ENCODE peak calls at places on chromosomes 13 and 19, in six cellular contexts. S, N, L, E, A and Z are unnamed samples.

GRCh38 chr13:44165895-44166496 is 207.6 kb upstream of the SERP2 start:
- DNase-seq in S (no peak), N (no peak), L (no peak), E (no peak), A (no peak), Z (no peak)

GRCh38 chr19:2627855-2628254 is 74.6 kb downstream of the GNG7 start:
- DNase-seq in S (peak), N (no peak), L (no peak), E (no peak), A (peak), Z (no peak)

GRCh38 chr19:31307270-31307669 is 42.0 kb downstream of the TSHZ3 start:
- DNase-seq in S (no peak), N (no peak), L (no peak), E (no peak), A (no peak), Z (no peak)

GRCh38 chr19:15902254-15902653 is 4.4 kb upstream of the CYP4F2 start:
- DNase-seq in S (no peak), N (no peak), L (no peak), E (no peak), A (no peak), Z (no peak)

GRCh38 chr19:40144151-40144550 is 47.1 kb upstream of the MAP3K10 start:
- DNase-seq in S (no peak), N (no peak), L (no peak), E (no peak), A (no peak), Z (no peak)

GRCh38 chr19:53872762-53873161 is 5.1 kb downstream of the MYADM start:
- DNase-seq in S (no peak), N (no peak), L (no peak), E (no peak), A (no peak), Z (peak)

GRCh38 chr19:36489920-36490415 is 607 bp upstream of the ZNF566 start:
- DNase-seq in S (peak), N (peak), L (no peak), E (no peak), A (peak), Z (peak)

GRCh38 chr19:31312004-31312403 is 37.2 kb downstream of the TSHZ3 start:
- DNase-seq in S (peak), N (no peak), L (peak), E (no peak), A (peak), Z (no peak)

GRCh38 chr13:24161010-24161775 is 673 bp downstream of the SPATA13 start:
- DNase-seq in S (no peak), N (peak), L (no peak), E (no peak), A (no peak), Z (peak)

GRCh38 chr19:29831041-29831548 is 19.3 kb downstream of the CCNE1 start:
- DNase-seq in S (no peak), N (no peak), L (no peak), E (no peak), A (no peak), Z (peak)

GRCh38 chr19:10408511-10409291 is 5.4 kb upstream of the CDC37 start:
- DNase-seq in S (no peak), N (no peak), L (no peak), E (no peak), A (no peak), Z (no peak)

GRCh38 chr13:95020298-95020987 is 280.8 kb downstream of the ABCC4 start:
- DNase-seq in S (peak), N (no peak), L (no peak), E (no peak), A (no peak), Z (no peak)

GRCh38 chr13:44273991-44274810 is 99.4 kb upstream of the SERP2 start:
- DNase-seq in S (peak), N (peak), L (no peak), E (no peak), A (peak), Z (peak)

GRCh38 chr13:102869948-102870676 is 24.3 kb downstream of the ERCC5 start:
- DNase-seq in S (no peak), N (peak), L (no peak), E (no peak), A (no peak), Z (no peak)

GRCh38 chr13:34867590-34867989 is 74.5 kb upstream of the NBEA start:
- DNase-seq in S (peak), N (no peak), L (no peak), E (no peak), A (peak), Z (no peak)

GRCh38 chr13:44459674-44460073 is 86.0 kb downstream of the SERP2 start:
- DNase-seq in S (no peak), N (no peak), L (no peak), E (no peak), A (no peak), Z (no peak)

GRCh38 chr19:10812196-10812595 is 23.8 kb downstream of the TMED1 start:
- DNase-seq in S (no peak), N (no peak), L (no peak), E (no peak), A (no peak), Z (no peak)

GRCh38 chr19:51086153-51086850 is 3.6 kb upstream of the KLK14 start:
- DNase-seq in S (no peak), N (no peak), L (no peak), E (no peak), A (no peak), Z (no peak)

GRCh38 chr13:66180806-66181205 is 1049.3 kb downstream of the PCDH9 start:
- DNase-seq in S (no peak), N (no peak), L (no peak), E (no peak), A (no peak), Z (no peak)

GRCh38 chr19:13073263-13073662 is 29.4 kb downstream of the LYL1 start:
- DNase-seq in S (no peak), N (no peak), L (no peak), E (no peak), A (no peak), Z (no peak)

GRCh38 chr19:8569066-8569761 is 8.0 kb downstream of the MYO1F start:
- DNase-seq in S (peak), N (peak), L (peak), E (peak), A (peak), Z (peak)

GRCh38 chr19:23509686-23510450 is 114.6 kb upstream of the ZNF91 start:
- DNase-seq in S (no peak), N (peak), L (no peak), E (no peak), A (no peak), Z (no peak)

GRCh38 chr19:35513975-35514809 is 743 bp upstream of the DMKN start:
- DNase-seq in S (peak), N (no peak), L (no peak), E (no peak), A (peak), Z (no peak)

GRCh38 chr19:28878862-28879566 is 333.9 kb downstream of the UQCRFS1 start:
- DNase-seq in S (peak), N (peak), L (peak), E (peak), A (peak), Z (peak)

GRCh38 chr13:29964181-29964845 is 113.9 kb upstream of the UBL3 start:
- DNase-seq in S (no peak), N (no peak), L (no peak), E (no peak), A (no peak), Z (no peak)
- TF ChIP-seq CTCF in S (no peak), N (no peak), L (no peak), E (no peak), A (no peak), Z (no peak)

DNA sequence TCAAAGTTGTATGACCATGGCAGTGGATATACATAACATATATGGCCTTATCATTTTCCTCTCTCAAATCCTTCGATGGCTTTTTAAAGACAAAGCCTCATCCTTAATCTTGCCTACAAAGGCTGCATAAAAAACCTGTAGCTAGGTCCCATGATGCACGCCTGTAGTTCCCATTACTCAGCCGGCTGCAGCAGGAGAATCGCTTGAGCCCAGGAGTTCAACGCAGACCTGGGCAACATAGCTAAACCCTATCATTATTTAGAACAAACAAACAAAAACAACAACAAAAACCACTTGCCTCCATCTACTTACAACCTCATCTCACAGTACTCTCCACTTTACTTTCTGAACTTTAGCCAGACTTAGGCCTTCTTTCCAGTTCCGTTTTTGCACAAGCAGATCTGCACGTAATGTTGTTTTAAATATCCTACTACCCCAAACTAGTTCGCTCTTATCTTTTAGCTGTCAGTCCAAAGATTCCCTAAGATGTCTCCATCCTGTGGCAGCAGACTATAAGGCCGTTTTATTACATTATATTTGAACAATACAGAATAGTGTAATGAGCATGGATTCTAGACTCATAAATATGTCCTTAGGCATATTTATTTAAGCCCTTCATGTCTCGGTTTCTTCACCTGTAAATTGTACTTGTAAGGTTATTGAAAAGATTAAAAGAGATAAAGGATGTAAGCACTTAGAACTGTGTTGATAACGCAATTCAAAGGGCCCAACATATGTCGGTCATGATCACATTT is 969 bp upstream of the POMP start:
- DNase-seq in S (peak), N (no peak), L (no peak), E (no peak), A (peak), Z (peak)
- TF ChIP-seq CTCF in S (peak), N (no peak), L (peak), E (peak), A (peak), Z (no peak)

GRCh38 chr13:38875186-38875875 is 115.3 kb downstream of the STOML3 start:
- DNase-seq in S (no peak), N (no peak), L (no peak), E (no peak), A (no peak), Z (no peak)

GRCh38 chr13:38871275-38871674 is 119.4 kb downstream of the STOML3 start:
- DNase-seq in S (no peak), N (no peak), L (no peak), E (no peak), A (no peak), Z (no peak)

GRCh38 chr13:38868870-38869269 is 121.8 kb downstream of the STOML3 start:
- DNase-seq in S (no peak), N (no peak), L (no peak), E (no peak), A (no peak), Z (no peak)

GRCh38 chr13:38868399-38868798 is 122.2 kb downstream of the STOML3 start:
- DNase-seq in S (no peak), N (no peak), L (no peak), E (no peak), A (no peak), Z (no peak)

GRCh38 chr13:38872693-38873092 is 117.9 kb downstream of the STOML3 start:
- DNase-seq in S (peak), N (no peak), L (peak), E (no peak), A (peak), Z (peak)
- TF ChIP-seq CTCF in S (peak), N (peak), L (peak), E (peak), A (peak), Z (peak)

DNA sequence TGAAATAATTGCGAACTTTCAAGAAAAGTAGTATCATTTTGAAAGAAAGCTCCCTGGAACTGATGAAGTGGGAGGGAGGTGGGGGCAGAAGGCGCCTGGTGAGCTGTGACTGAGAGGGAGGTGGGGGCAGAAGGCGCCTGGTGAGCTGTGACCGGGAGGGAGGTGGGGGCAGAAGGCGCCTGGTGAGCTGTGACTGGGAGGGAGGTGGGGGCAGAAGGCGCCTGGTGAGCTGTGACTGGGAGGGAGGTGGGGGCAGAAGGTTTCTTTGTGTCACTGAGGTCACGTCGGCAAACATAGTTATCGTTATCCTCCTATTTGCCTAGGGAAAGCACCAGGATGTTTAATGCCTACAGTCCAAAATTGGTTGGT is 24.2 kb downstream of the C2CD4C start:
- DNase-seq in S (no peak), N (no peak), L (no peak), E (no peak), A (no peak), Z (no peak)
- TF ChIP-seq CTCF in S (no peak), N (no peak), L (no peak), E (no peak), A (no peak), Z (no peak)

GRCh38 chr19:18450021-18450933 is 12.3 kb upstream of the ISYNA1 start:
- DNase-seq in S (no peak), N (no peak), L (no peak), E (no peak), A (no peak), Z (no peak)
- TF ChIP-seq CTCF in S (no peak), N (no peak), L (no peak), E (no peak), A (no peak), Z (no peak)

GRCh38 chr13:33153421-33154381 is 131.9 kb downstream of the STARD13 start:
- DNase-seq in S (peak), N (no peak), L (no peak), E (no peak), A (no peak), Z (no peak)
- TF ChIP-seq CTCF in S (no peak), N (no peak), L (peak), E (no peak), A (no peak), Z (no peak)

DNA sequence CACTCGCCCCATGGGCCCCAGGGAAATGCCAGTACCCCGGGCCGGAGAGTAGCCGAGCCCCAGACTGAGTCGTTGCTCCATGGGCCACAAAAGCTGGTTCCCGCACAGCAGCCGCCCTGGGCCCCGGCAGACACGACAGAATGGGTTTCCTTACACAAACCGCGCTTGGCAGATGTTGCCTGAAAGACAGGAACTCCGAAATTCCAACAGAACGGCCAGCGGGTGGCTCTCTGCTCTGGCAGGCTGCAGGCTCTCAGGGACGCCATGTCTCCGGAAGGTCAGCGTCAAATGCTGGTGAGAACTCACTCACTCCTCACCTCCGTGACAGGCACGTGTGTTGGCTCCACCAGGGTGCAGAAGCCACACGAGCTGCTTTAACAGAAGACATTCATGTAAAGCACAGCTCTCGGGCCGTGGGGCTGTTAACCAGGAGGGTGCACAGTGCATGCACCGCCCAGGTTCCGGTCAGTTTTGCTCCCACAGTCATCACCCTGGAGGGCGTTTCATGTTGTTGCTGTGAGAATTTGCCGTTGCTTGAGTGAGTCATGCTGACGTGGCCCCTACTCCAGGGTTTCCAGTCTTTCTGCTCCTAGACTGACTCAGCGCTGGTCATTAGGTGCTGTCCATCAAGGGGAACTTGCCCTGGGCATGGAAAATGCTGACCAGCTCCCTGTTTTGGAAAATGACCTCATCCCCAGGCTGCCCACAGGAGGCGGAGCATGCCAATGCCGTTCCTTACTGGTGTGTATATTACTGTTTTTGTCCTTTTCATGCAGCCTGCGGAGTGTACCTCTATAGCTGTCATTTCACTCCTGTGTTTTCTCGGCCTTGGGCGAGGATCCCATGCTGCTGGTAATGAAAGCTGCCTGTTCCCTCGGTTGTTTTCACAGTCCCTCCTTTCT is 44.8 kb downstream of the ANKRD10 start:
- DNase-seq in S (peak), N (peak), L (peak), E (peak), A (peak), Z (no peak)
- TF ChIP-seq CTCF in S (no peak), N (no peak), L (peak), E (peak), A (no peak), Z (no peak)

DNA sequence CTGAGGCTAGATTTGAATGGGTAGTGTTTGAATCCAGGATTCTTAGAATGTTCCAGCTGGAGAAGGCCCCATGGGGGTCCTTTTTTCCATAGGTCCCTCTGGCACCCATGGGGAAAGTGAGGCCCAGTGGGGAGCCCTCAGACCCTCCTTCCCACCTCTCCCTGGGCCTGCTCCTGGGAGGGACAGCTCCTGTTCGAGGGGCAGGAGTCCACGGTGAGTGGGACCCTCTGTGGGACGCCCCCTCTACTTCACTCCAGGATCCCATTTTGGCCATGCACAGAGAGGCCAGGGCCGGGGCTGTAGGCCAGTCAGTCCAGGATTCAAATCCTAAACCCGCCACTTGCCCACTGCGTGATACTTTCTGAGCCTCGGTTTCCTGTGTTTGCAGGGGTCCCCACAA is 7.6 kb downstream of the MEF2B start:
- DNase-seq in S (no peak), N (no peak), L (no peak), E (no peak), A (no peak), Z (no peak)
- TF ChIP-seq CTCF in S (no peak), N (no peak), L (no peak), E (no peak), A (no peak), Z (no peak)